ENCODE peak calls at places on chromosomes 1 and 21, in six cellular contexts. T is gastrocnemius medialis, P is heart left ventricle, M is brain microvascular endothelial cell, H is astrocyte of the spinal cord, B is mesenchymal stem cell. N is an unnamed sample.

GRCh38 chr1:81179239-81179638 is 621.5 kb upstream of the ADGRL2 start:
- DNase-seq in H (peak), M (peak), P (no peak), T (no peak), B (peak), N (peak)

GRCh38 chr1:9270290-9270900 is 22.3 kb upstream of the SPSB1 start:
- DNase-seq in H (no peak), T (peak), M (no peak), B (no peak), P (peak), N (no peak)

GRCh38 chr1:214280386-214281029 is 451 bp upstream of the SMYD2 start:
- DNase-seq in T (no peak), B (peak), M (no peak), H (peak), P (peak), N (peak)

GRCh38 chr1:34918609-34919561 is 10.6 kb downstream of the DLGAP3 start:
- DNase-seq in H (no peak), B (no peak), P (peak), T (no peak), M (no peak), N (no peak)

GRCh38 chr1:107963601-107964396 is 1.2 kb downstream of the VAV3 start:
- DNase-seq in P (peak), H (peak), T (no peak), M (peak), B (peak), N (peak)

GRCh38 chr1:100734716-100735115 is 15.2 kb downstream of the VCAM1 start:
- DNase-seq in H (peak), T (no peak), M (no peak), P (no peak), B (peak), N (peak)

GRCh38 chr1:7520496-7520895 is 250.6 kb upstream of the VAMP3 start:
- DNase-seq in T (no peak), B (no peak), P (peak), H (no peak), M (no peak), N (no peak)

GRCh38 chr1:28160677-28161328 is 15.7 kb downstream of the PTAFR start:
- DNase-seq in H (peak), T (no peak), M (peak), P (no peak), B (peak), N (peak)

GRCh38 chr1:24910751-24911650 is 19.1 kb downstream of the RUNX3 start:
- DNase-seq in P (no peak), H (peak), B (peak), T (no peak), M (peak), N (peak)

GRCh38 chr1:232515706-232516105 is 114.2 kb downstream of the SIPA1L2 start:
- DNase-seq in M (no peak), B (no peak), H (no peak), P (no peak), T (no peak), N (no peak)

GRCh38 chr1:172742599-172743500 is 83.9 kb downstream of the FASLG start:
- DNase-seq in H (peak), B (peak), M (peak), P (no peak), T (no peak), N (peak)

GRCh38 chr1:107648071-107648470 is 316.9 kb downstream of the VAV3 start:
- DNase-seq in H (peak), B (no peak), P (no peak), T (no peak), M (peak), N (no peak)

GRCh38 chr1:53365405-53366063 is 37.7 kb upstream of the LRP8 start:
- DNase-seq in P (no peak), T (no peak), H (no peak), M (no peak), B (no peak), N (no peak)

GRCh38 chr1:31920986-31921385 is 17.2 kb downstream of the PTP4A2 start:
- DNase-seq in H (no peak), T (no peak), B (no peak), M (no peak), P (no peak), N (no peak)

GRCh38 chr21:41189147-41189538 is 21.2 kb downstream of the BACE2 start:
- DNase-seq in T (no peak), B (no peak), P (no peak), H (no peak), M (no peak), N (no peak)

GRCh38 chr1:109269212-109269980 is 13.5 kb downstream of the PSRC1 start:
- DNase-seq in T (no peak), B (no peak), H (no peak), M (no peak), P (no peak), N (no peak)

GRCh38 chr1:109307363-109308021 is 681 bp upstream of the MYBPHL start:
- DNase-seq in M (no peak), T (peak), H (no peak), P (peak), B (peak), N (no peak)

GRCh38 chr1:118826669-118827068 is 161.5 kb downstream of the TBX15 start:
- DNase-seq in P (no peak), B (no peak), M (no peak), H (no peak), T (no peak), N (peak)

GRCh38 chr1:118815909-118816308 is 172.2 kb downstream of the TBX15 start:
- DNase-seq in T (no peak), H (no peak), B (no peak), P (no peak), M (no peak), N (no peak)

GRCh38 chr1:118825619-118826018 is 162.5 kb downstream of the TBX15 start:
- DNase-seq in B (no peak), P (no peak), H (no peak), T (no peak), M (no peak), N (no peak)

GRCh38 chr1:118827207-118827606 is 160.9 kb downstream of the TBX15 start:
- DNase-seq in M (no peak), B (no peak), P (no peak), T (no peak), H (no peak), N (no peak)

GRCh38 chr1:118821801-118822200 is 166.3 kb downstream of the TBX15 start:
- DNase-seq in B (no peak), H (no peak), M (no peak), P (no peak), T (no peak), N (no peak)
- H3K4me3 ChIP-seq in B (no peak), H (no peak), M (no peak), P (no peak), T (no peak), N (no peak)

GRCh38 chr1:91806777-91807700 is 78.9 kb downstream of the TGFBR3 start:
- DNase-seq in B (no peak), P (no peak), T (no peak), H (peak), M (peak), N (no peak)
- H3K4me3 ChIP-seq in B (no peak), P (no peak), T (no peak), H (no peak), M (no peak), N (no peak)

GRCh38 chr1:92306020-92306419 is 7.2 kb downstream of the RPAP2 start:
- DNase-seq in T (no peak), B (no peak), M (no peak), H (no peak), P (no peak), N (no peak)

GRCh38 chr1:92298213-92298572 is 594 bp downstream of the GLMN start:
- DNase-seq in P (no peak), H (no peak), T (no peak), M (no peak), B (no peak), N (no peak)

GRCh38 chr1:92298573-92299476 is at the start of the genes GLMN and RPAP2:
- DNase-seq in T (peak), H (peak), B (peak), M (peak), P (peak), N (peak)

GRCh38 chr1:92299477-92300125 is 742 bp downstream of the RPAP2 start:
- DNase-seq in P (no peak), H (peak), M (no peak), T (no peak), B (peak), N (no peak)

GRCh38 chr1:92301021-92301420 is 2.2 kb downstream of the RPAP2 start:
- DNase-seq in H (no peak), P (no peak), B (no peak), M (no peak), T (no peak), N (no peak)
- H3K4me3 ChIP-seq in H (no peak), P (no peak), B (no peak), M (no peak), T (no peak), N (no peak)

GRCh38 chr1:145992502-145992936 is 3.9 kb downstream of the TXNIP start:
- DNase-seq in T (no peak), B (no peak), M (no peak), P (no peak), H (no peak), N (no peak)
- H3K4me3 ChIP-seq in T (peak), B (no peak), M (no peak), P (peak), H (peak), N (no peak)

GRCh38 chr1:159011701-159012100 is 2.0 kb downstream of the IFI16 start:
- DNase-seq in H (no peak), P (no peak), B (no peak), M (no peak), T (no peak), N (no peak)

GRCh38 chr1:159014003-159014571 is 4.4 kb downstream of the IFI16 start:
- DNase-seq in M (no peak), T (no peak), P (no peak), B (no peak), H (no peak), N (no peak)

GRCh38 chr1:159014851-159015250 is 5.1 kb downstream of the IFI16 start:
- DNase-seq in T (no peak), B (no peak), P (no peak), M (no peak), H (no peak), N (no peak)

GRCh38 chr1:159012495-159012894 is 2.8 kb downstream of the IFI16 start:
- DNase-seq in P (no peak), H (peak), M (no peak), T (peak), B (peak), N (peak)

GRCh38 chr1:159015440-159015909 is 5.8 kb downstream of the IFI16 start:
- DNase-seq in T (peak), M (peak), B (peak), H (peak), P (peak), N (peak)
- H3K4me3 ChIP-seq in T (no peak), M (no peak), B (no peak), H (no peak), P (no peak), N (no peak)